ENCODE peak calls at places on chromosomes 12 and 14, in four cellular contexts. P is heart left ventricle, F is body of pancreas, A is IMR-90. N is an unnamed sample. For H3K4me1, the result is how much of the 10 kb centered on the place peaks cover.

GRCh38 chr12:79635676-79636075 is 55.1 kb downstream of the PAWR start:
- DNase-seq in P (no peak), A (peak), F (no peak), N (no peak)

GRCh38 chr14:73457050-73457934 is 1.1 kb downstream of the NUMB start:
- DNase-seq in F (peak), P (peak), A (peak), N (peak)

GRCh38 chr14:36214476-36215216 is 38.1 kb upstream of the PTCSC3 start:
- DNase-seq in F (no peak), P (no peak), A (no peak), N (no peak)

GRCh38 chr12:104263026-104263425 is 40.5 kb upstream of the EID3 start:
- DNase-seq in A (no peak), F (no peak), P (no peak), N (no peak)

GRCh38 chr12:117599849-117600248 is 238.4 kb upstream of the NOS1 start:
- DNase-seq in A (no peak), F (peak), P (no peak), N (no peak)

GRCh38 chr12:97386133-97386581 is 76.4 kb upstream of the RMST start:
- DNase-seq in A (no peak), F (peak), P (no peak), N (no peak)

GRCh38 chr14:92531151-92531873 is 17.7 kb downstream of the RIN3 start:
- DNase-seq in P (no peak), F (no peak), A (no peak), N (no peak)

GRCh38 chr14:100893228-100893601 is 10.3 kb downstream of the RTL1 start:
- DNase-seq in F (no peak), A (no peak), P (no peak), N (no peak)

GRCh38 chr12:78863482-78864427 is 819 bp upstream of the SYT1 start:
- DNase-seq in P (peak), F (peak), A (peak), N (peak)

GRCh38 chr12:1936406-1937320 is 18.2 kb upstream of the CACNA2D4 start:
- DNase-seq in A (peak), P (peak), F (peak), N (peak)

GRCh38 chr12:57619434-57620244 is 8.4 kb downstream of the ARHGEF25 start:
- DNase-seq in F (peak), P (no peak), A (no peak), N (no peak)

GRCh38 chr12:93015970-93016751 is 87.1 kb upstream of the EEA1 start:
- DNase-seq in A (peak), F (peak), P (no peak), N (no peak)

GRCh38 chr12:54003625-54004024 is 3.7 kb downstream of the HOXC9 start:
- DNase-seq in F (no peak), P (no peak), A (no peak), N (no peak)

GRCh38 chr12:54005531-54005852 is 3.3 kb upstream of the HOXC8 start:
- DNase-seq in F (no peak), P (no peak), A (no peak), N (no peak)

GRCh38 chr12:54004063-54004840 is 4.3 kb downstream of the HOXC9 start:
- DNase-seq in F (no peak), P (no peak), A (no peak), N (no peak)

GRCh38 chr12:54005853-54006699 is 2.7 kb upstream of the HOXC8 start:
- DNase-seq in P (peak), A (peak), F (peak), N (peak)

DNA sequence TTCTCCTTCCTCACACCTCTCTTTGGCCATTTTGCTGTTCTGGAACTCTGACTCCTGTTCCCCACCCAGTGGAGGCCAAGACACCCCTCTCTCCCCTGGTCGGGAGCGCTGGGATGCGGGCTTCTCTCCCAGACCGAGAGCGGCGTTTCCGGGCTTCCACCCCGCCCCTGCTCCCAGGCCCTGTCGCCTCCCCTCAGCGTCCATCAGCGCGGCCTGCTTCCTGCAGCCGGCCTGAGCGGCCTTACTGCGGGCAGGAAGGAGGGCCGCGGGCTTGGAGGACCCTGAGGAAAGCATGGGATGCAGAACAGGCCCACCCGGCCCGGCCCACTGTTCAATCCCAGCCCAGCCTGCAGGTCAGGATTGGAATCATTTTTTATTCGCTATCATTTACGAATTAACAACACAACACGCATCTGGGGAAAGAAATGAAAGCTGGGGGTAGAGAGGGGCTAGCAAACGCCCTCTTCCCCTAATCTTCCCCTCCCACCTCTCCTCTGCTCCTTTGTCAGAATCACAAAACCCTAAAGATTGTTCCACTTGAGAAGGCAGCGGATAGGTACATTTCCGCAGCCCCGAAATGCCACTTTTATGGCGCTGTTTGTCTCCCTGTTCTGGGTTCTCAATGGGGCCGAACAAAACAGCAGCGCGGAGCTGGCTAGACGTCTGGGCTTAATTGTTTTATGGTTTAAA is 3.8 kb upstream of the HOXC8 start:
- DNase-seq in F (no peak), P (no peak), A (no peak), N (no peak)
- H3K4me3 ChIP-seq in F (no peak), P (no peak), A (no peak), N (no peak)

DNA sequence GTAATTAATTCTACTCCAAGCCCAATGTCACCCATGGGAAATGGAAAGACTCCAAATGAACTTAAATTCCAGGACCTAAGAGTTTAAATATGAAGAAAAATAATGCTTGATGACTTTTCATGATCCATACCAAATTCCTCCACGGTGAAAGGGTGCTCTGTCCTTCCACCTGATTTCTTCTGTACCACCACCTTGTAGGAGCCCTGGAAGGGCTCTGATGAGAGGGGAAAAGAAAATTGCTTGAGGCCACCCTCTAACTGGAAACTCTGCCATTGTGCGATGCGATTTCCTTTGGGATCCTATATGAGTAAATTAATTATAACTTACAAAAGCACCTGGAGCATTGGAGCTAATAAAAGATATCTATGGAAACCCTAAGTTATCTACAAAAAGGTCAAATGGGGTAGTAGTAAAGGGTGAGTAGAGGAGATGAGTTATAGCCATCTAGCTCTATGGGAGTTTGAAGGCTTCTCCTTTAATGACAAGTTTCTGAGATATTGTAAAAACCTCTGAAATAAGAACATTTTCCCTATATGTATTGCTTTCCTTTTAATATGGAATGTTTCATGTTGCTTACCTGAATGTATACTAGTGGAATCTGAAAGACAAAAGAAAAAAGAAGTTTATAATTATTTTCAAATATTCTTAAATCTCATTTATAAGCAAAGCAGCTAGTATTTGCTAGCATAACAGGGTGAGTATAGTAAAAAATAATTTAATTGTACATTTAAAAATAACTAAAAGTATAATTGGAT is 5.8 kb downstream of the A2M start:
- DNase-seq in A (no peak), P (no peak), F (no peak), N (no peak)
- H3K4me1 ChIP-seq in A (under half), P (under half), F (under half), N (under half)

GRCh38 chr12:133081408-133081806 is 684 bp downstream of the ZNF140 start:
- DNase-seq in F (peak), P (no peak), A (no peak), N (peak)

GRCh38 chr12:133083345-133083744 is 2.6 kb downstream of the ZNF140 start:
- DNase-seq in F (no peak), A (no peak), P (no peak), N (no peak)

GRCh38 chr12:133080619-133081407 is at the start of gene ZNF140:
- DNase-seq in P (peak), F (peak), A (peak), N (peak)

DNA sequence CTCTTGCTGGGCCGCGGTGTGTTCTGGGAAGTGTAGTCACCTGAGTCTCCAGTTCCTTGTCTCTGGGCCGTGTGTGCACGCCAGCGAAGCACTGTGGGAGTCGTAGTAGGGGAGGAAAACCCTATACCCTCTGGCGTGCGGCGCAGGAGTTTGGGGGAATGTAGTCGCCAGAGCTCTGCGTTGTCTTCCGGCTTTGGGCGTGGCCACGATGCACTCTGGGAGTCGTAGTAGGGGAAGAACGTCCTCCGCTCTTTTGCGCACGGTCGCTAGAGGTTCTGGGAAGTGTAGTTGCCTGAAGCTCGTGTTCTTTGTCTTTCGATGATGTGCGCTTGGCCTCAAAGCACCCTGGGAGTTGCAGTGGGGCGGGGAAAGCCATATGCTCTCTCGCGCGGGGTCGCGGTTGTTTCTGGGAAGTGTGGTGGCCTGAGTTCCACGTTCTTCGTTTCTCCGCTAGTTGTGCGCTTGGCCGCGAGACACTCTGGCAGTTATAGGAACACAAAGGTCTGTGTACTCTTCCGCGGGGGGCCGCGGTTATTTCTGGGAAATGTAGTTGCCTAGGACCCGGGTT is 588 bp upstream of the ZNF140 start:
- DNase-seq in F (peak), P (peak), A (peak), N (peak)
- TF ChIP-seq POLR2A in F (peak), P (no peak), A (no peak), N (peak)

DNA sequence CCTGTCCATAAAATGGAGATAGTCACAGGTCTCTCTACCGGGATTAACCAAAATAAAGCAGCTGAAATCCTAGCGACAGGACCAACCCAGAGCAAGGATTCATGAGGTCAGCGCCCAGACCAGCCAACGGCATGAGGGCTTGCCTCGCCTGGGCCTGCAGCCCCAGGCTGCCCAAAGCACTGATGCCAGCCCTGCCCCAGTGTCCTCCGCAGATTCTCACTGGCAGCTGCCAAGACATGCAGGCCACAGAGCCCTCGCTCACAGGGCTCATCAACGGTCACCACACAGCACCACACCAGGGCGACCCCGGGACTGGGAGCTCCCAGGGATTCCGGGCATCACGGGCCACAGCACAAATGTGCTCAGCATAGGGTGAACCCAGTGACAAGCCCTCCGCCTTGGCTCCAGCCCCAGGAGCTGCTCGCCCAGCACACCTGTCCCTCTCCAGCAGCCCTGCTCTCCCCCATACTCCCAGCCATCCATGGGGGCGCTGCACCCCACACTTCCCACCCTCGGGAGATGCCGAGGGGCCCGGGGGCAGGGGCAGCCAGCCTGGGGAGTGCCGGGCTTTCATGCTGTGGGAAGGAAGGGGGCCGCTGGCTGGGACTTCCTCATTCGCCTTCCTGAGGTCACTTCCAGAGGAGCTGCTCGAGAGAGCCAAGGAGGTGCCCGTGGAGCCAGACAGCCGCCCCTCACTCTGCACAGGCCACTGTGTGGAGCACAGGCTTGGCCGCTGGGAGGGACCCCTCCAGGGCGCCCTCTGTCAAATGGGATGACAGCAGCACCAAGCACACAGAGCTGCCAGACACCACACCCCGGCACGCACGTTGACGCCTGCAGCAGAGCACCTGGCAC is 14.1 kb downstream of the RAB35 start:
- DNase-seq in A (no peak), P (no peak), F (no peak), N (no peak)
- H3K4me3 ChIP-seq in A (no peak), P (no peak), F (no peak), N (no peak)

GRCh38 chr12:101607894-101608293 is 13.1 kb downstream of the MYBPC1 start:
- DNase-seq in P (no peak), A (no peak), F (peak), N (no peak)

GRCh38 chr12:101599771-101600486 is 5.2 kb downstream of the MYBPC1 start:
- DNase-seq in P (no peak), A (no peak), F (no peak), N (no peak)

GRCh38 chr12:101599311-101599710 is 4.5 kb downstream of the MYBPC1 start:
- DNase-seq in P (no peak), F (no peak), A (no peak), N (no peak)

GRCh38 chr12:101608301-101609133 is 13.7 kb downstream of the MYBPC1 start:
- DNase-seq in A (no peak), P (no peak), F (peak), N (no peak)

DNA sequence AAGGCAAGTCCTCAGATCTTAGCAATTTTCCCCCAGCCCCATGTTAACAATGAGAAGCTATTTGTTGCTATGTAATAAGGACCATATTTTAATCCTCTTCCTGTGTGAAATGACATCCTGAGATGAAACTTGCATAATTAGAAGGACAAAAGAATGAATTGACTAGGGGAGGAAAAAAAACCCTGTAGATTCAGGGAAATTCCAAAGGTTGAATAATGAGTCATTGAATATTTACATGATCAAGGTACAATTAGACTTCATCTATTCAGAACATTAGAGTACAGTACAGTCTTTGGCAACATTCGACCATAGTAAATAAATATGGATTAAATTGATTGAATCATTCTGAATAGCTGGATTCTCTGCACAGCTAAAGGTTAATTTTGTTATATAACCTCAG is 9.4 kb downstream of the MYBPC1 start:
- DNase-seq in P (no peak), F (no peak), A (no peak), N (no peak)
- H3K4me1 ChIP-seq in P (under half), F (half or more), A (under half), N (under half)

DNA sequence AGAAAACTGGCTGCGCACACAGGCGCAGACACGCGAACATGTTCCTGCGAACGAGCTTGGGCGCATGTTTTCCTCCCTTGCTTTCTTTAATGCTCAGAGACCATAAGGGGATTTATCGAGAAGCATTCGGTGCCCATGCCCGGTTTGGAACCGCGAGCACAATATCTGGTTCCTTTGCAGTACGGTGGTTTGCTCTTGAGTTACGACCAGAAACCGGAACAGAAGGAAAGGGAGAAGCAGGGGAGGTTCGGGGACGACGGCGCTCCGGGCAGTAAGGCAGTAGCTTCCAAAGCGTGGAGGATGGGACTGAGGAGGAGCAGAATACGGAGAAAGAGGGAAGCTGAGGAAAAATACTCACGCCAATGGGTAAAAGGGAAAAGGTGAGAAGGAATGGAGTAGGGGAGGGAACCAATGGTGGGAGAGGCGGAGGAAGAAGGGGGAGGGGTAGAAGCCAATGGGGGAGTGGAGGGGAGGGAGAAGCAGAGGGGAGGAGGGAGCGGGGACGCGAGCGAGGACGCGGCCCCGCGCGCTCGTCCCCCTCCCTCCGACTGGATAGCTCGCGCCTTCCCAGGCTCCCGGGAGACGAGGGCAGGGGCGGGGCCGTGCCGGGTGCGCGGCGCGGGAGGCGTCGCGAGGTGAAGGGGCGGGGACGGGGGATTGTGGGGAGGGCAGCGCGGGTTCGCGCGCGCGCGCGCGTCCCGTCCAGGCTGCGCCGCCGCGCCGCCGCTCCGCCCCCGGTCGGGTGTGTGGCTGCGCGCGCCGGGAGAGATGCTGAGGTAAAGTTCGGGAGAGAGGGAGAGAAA is 625 bp upstream of the ARHGAP5 start:
- DNase-seq in A (peak), P (peak), F (peak), N (peak)
- TF ChIP-seq POLR2A in A (peak), P (peak), F (peak), N (peak)

GRCh38 chr12:111993290-111994150 is 19.4 kb downstream of the TMEM116 start:
- DNase-seq in F (no peak), A (no peak), P (no peak), N (no peak)
- H3K4me3 ChIP-seq in F (no peak), A (no peak), P (no peak), N (no peak)

GRCh38 chr14:99635116-99635515 is 9.8 kb upstream of the HHIPL1 start:
- DNase-seq in P (no peak), A (no peak), F (no peak), N (no peak)

GRCh38 chr14:99636487-99636886 is 8.4 kb upstream of the HHIPL1 start:
- DNase-seq in F (no peak), P (no peak), A (no peak), N (no peak)

GRCh38 chr14:99633913-99634312 is 11.0 kb upstream of the HHIPL1 start:
- DNase-seq in F (no peak), A (no peak), P (no peak), N (no peak)

GRCh38 chr14:99634443-99634842 is 10.5 kb upstream of the HHIPL1 start:
- DNase-seq in A (no peak), F (no peak), P (no peak), N (no peak)

GRCh38 chr14:99637624-99638023 is 7.3 kb upstream of the HHIPL1 start:
- DNase-seq in F (no peak), P (no peak), A (no peak), N (no peak)
- H3K4me1 ChIP-seq in F (under half), P (under half), A (under half), N (under half)

GRCh38 chr12:6765048-6765633 is 1.0 kb upstream of the PTMS start:
- DNase-seq in F (no peak), A (no peak), P (no peak), N (no peak)

GRCh38 chr12:6765634-6766581 is at the start of gene PTMS:
- DNase-seq in A (peak), F (peak), P (peak), N (peak)

GRCh38 chr12:6763380-6763779 is 2.8 kb upstream of the PTMS start:
- DNase-seq in A (no peak), F (no peak), P (no peak), N (no peak)

GRCh38 chr12:6761849-6762248 is 4.3 kb upstream of the PTMS start:
- DNase-seq in P (no peak), F (no peak), A (no peak), N (no peak)

GRCh38 chr12:6764011-6764828 is 1.9 kb upstream of the PTMS start:
- DNase-seq in A (peak), P (peak), F (peak), N (peak)
- TF ChIP-seq POLR2A in A (no peak), P (peak), F (no peak), N (no peak)

N was measured in ovary.